ENCODE peak calls at places on chromosome 9, in four cellular contexts. K, D, S and G are unnamed samples.
A peak's percentile ranks its signal among the peaks of the same experiment; 100 is the strongest.

GRCh38 chr9:91817493-91818225 is 132.4 kb downstream of the ROR2 start:
- DNase-seq in K (no peak), D (no peak), S (peak; percentile 93), G (peak; percentile 94)

GRCh38 chr9:88256216-88256615 is 117.9 kb upstream of the SPATA31C2 start:
- DNase-seq in K (no peak), D (no peak), S (no peak), G (no peak)

GRCh38 chr9:100322954-100323536 is 29.7 kb downstream of the TEX10 start:
- DNase-seq in K (peak; percentile 59), D (no peak), S (peak; percentile 59), G (peak; percentile 64)

GRCh38 chr9:105858877-105859276 is 164.5 kb downstream of the TMEM38B start:
- DNase-seq in K (no peak), D (no peak), S (no peak), G (no peak)

GRCh38 chr9:112527959-112528358 is 41.3 kb downstream of the KIAA1958 start:
- DNase-seq in K (no peak), D (no peak), S (no peak), G (no peak)

GRCh38 chr9:98708103-98708932 is 417 bp downstream of the GABBR2 start:
- DNase-seq in K (no peak), D (no peak), S (peak; percentile 15), G (no peak)

GRCh38 chr9:2740616-2741015 is 23.3 kb downstream of the KCNV2 start:
- DNase-seq in K (no peak), D (no peak), S (peak; percentile 61), G (peak; percentile 35)

GRCh38 chr9:111952559-111952958 is 55.9 kb downstream of the UGCG start:
- DNase-seq in K (no peak), D (no peak), S (peak; percentile 92), G (peak; percentile 86)

GRCh38 chr9:29212590-29213373 is 1639.5 kb upstream of the C9orf72 start:
- DNase-seq in K (peak; percentile 35), D (no peak), S (no peak), G (no peak)

GRCh38 chr9:87063246-87063645 is 115.9 kb upstream of the GAS1 start:
- DNase-seq in K (no peak), D (no peak), S (peak; percentile 47), G (peak; percentile 90)

GRCh38 chr9:27198175-27198574 is 89.2 kb downstream of the TEK start:
- DNase-seq in K (no peak), D (no peak), S (no peak), G (peak; percentile 11)

GRCh38 chr9:3088166-3088702 is 244.3 kb upstream of the PUM3 start:
- DNase-seq in K (no peak), D (no peak), S (no peak), G (no peak)

GRCh38 chr9:71490810-71491209 is 277.5 kb downstream of the CEMIP2 start:
- DNase-seq in K (peak; percentile 23), D (no peak), S (peak; percentile 2), G (no peak)

GRCh38 chr9:91852801-91853347 is 97.2 kb downstream of the ROR2 start:
- DNase-seq in K (no peak), D (peak; percentile 41), S (no peak), G (no peak)

GRCh38 chr9:130286781-130287428 is 21.3 kb downstream of the HMCN2 start:
- DNase-seq in K (no peak), D (no peak), S (no peak), G (no peak)

GRCh38 chr9:112112519-112112918 is 62.6 kb downstream of the SUSD1 start:
- DNase-seq in K (no peak), D (no peak), S (peak; percentile 79), G (peak; percentile 69)

GRCh38 chr9:117043159-117043558 is 356.1 kb downstream of the TRIM32 start:
- DNase-seq in K (no peak), D (no peak), S (no peak), G (no peak)

GRCh38 chr9:109908459-109909390 is 128.7 kb downstream of the PALM2AKAP2 start:
- DNase-seq in K (no peak), D (no peak), S (peak; percentile 60), G (no peak)

GRCh38 chr9:16516887-16517286 is 353.6 kb downstream of the BNC2 start:
- DNase-seq in K (no peak), D (no peak), S (peak; percentile 56), G (peak; percentile 70)

GRCh38 chr9:93043122-93043521 is 15.4 kb upstream of the SUSD3 start:
- DNase-seq in K (no peak), D (no peak), S (no peak), G (no peak)

GRCh38 chr9:111483419-111483861 is 743 bp downstream of the ECPAS start:
- DNase-seq in K (peak; percentile 38), D (peak; percentile 57), S (peak; percentile 79), G (no peak)

GRCh38 chr9:35526087-35526801 is 36.3 kb downstream of the RUSC2 start:
- DNase-seq in K (no peak), D (no peak), S (peak; percentile 70), G (peak; percentile 76)

GRCh38 chr9:126564716-126565115 is 49.0 kb upstream of the LMX1B start:
- DNase-seq in K (no peak), D (no peak), S (no peak), G (no peak)

GRCh38 chr9:121328876-121329681 is 41.0 kb downstream of the STOM start:
- DNase-seq in K (no peak), D (no peak), S (no peak), G (no peak)

GRCh38 chr9:6052520-6052919 is 37.1 kb upstream of the RANBP6 start:
- DNase-seq in K (no peak), D (no peak), S (no peak), G (no peak)

GRCh38 chr9:6051511-6051950 is 36.1 kb upstream of the RANBP6 start:
- DNase-seq in K (peak; percentile 23), D (no peak), S (no peak), G (no peak)

GRCh38 chr9:6048039-6048438 is 32.6 kb upstream of the RANBP6 start:
- DNase-seq in K (no peak), D (no peak), S (no peak), G (no peak)

GRCh38 chr9:6047020-6047419 is 31.6 kb upstream of the RANBP6 start:
- DNase-seq in K (no peak), D (no peak), S (no peak), G (no peak)

DNA sequence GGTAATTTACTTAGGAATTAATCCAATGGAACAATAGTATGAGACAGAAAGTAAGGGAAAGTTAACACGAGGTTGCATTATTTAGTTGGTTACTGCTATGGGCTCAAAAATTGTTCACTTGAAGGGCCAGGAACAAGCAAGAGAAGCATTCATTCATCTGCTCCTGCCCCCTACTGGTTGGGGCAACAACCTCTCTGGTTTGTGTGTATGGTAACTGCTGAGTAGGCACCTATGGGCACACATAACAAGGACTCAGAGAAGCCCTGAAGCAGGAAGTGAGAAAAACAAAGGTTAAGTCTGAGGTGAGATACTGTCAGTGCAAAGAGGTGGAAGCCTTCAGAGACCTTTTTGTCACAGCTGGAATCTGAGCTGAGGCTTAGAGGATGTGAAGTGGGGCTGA is 34.4 kb upstream of the RANBP6 start:
- DNase-seq in K (peak; percentile 83), D (no peak), S (no peak), G (no peak)
- TF ChIP-seq CTCF in K (peak; percentile 74), D (peak; percentile 31), S (peak; percentile 25), G (peak; percentile 19)

GRCh38 chr9:136437839-136438547 is 1.7 kb downstream of the INPP5E start:
- DNase-seq in K (no peak), D (no peak), S (no peak), G (peak; percentile 24)
- H3K4me3 ChIP-seq in K (peak overlapping the region; percentile 77), D (peak overlapping the region; percentile 97), S (peak overlapping the region; percentile 78), G (peak overlapping the region; percentile 79)

DNA sequence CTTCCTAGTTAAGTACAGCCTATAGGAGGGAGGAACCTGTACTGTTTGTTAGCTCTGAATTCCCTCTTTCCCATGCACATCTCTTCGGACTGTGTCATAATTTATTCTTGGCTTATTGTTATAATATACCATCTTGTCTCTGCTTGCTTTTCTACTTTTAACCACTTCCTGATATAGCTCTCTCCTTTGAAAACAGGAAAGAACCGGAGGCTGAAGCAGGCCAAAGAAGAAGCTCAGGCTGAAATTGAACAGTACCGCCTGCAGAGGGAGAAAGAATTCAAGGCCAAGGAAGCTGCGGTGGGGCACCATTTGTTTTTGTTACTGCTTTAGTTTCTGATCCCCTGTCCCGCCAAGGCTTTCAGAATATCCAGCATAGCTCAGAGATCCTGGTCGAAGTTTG is 4.8 kb downstream of the ATP6V1G1 start:
- DNase-seq in K (peak; percentile 77), D (no peak), S (no peak), G (peak; percentile 33)
- TF ChIP-seq CTCF in K (peak; percentile 60), D (peak; percentile 56), S (peak; percentile 23), G (peak; percentile 42)

GRCh38 chr9:713046-713445 is 128.5 kb upstream of the DMRT1 start:
- DNase-seq in K (no peak), D (no peak), S (no peak), G (no peak)

GRCh38 chr9:710951-711745 is 130.3 kb upstream of the DMRT1 start:
- DNase-seq in K (no peak), D (no peak), S (no peak), G (no peak)

GRCh38 chr9:712643-713042 is 128.9 kb upstream of the DMRT1 start:
- DNase-seq in K (no peak), D (no peak), S (no peak), G (no peak)

GRCh38 chr9:714675-715074 is 126.8 kb upstream of the DMRT1 start:
- DNase-seq in K (no peak), D (no peak), S (peak; percentile 41), G (no peak)

GRCh38 chr9:711761-712523 is 129.6 kb upstream of the DMRT1 start:
- DNase-seq in K (no peak), D (no peak), S (no peak), G (no peak)
- H3K4me3 ChIP-seq in K (no peak overlapping the region), D (no peak overlapping the region), S (no peak overlapping the region), G (no peak overlapping the region)

DNA sequence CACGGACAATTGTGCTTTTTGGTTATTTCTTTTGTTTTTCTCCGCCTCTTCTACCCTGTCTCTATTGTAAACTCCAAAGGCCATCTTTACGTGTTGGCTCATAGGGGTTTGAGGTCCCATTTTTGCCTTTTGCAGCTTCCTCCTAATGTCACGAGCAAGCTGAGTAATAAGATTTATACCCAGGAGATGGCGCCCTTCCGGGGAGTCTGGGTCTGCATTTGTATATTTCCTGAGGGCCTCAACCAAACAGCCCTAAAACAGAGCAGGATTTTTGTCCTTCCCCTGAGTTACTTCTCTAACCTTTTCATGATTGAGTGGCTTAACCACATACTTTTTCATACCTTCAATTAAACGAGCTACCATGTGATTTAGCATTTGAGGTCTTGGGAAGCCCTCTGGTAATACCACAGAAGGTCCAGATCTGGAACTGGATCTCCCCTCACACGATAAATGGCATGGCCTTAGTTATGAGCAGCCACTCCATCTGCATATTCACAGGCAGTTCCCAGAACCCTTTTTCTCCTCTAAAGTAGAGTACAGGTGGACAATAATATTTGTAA is 11.2 kb upstream of the CFAP95 start:
- DNase-seq in K (no peak), D (no peak), S (peak; percentile 59), G (peak; percentile 45)
- TF ChIP-seq CTCF in K (peak; percentile 27), D (no peak), S (peak; percentile 35), G (peak; percentile 39)

GRCh38 chr9:136531186-136531903 is 14.5 kb downstream of the NOTCH1 start:
- DNase-seq in K (no peak), D (no peak), S (no peak), G (no peak)
- H3K4me3 ChIP-seq in K (no peak overlapping the region), D (peak overlapping the region; percentile 19), S (no peak overlapping the region), G (no peak overlapping the region)